ENCODE peak calls at places on chromosomes 13 and 19, in nine cellular contexts. E, T, Y, H, J, I, U, S and M are unnamed samples.

GRCh38 chr13:24670927-24671326 is 9.3 kb upstream of the ATP12A start:
- DNase-seq in J (no peak), I (no peak), U (no peak), E (peak), Y (peak), H (no peak), S (no peak), T (peak), M (no peak)

GRCh38 chr19:35851213-35852028 is 883 bp downstream of the NPHS1 start:
- DNase-seq in T (no peak), H (no peak), Y (no peak), S (no peak), J (no peak), E (no peak), U (no peak), I (no peak), M (no peak)

GRCh38 chr13:20685042-20685441 is 18.5 kb upstream of the IL17D start:
- DNase-seq in I (no peak), E (no peak), U (peak), S (no peak), H (no peak), T (no peak), J (no peak), Y (no peak), M (no peak)

GRCh38 chr13:39186205-39186880 is 148.1 kb downstream of the NHLRC3 start:
- DNase-seq in Y (no peak), H (no peak), T (no peak), E (no peak), S (no peak), U (no peak), J (no peak), I (no peak), M (no peak)

GRCh38 chr19:7679017-7679720 is 1.5 kb upstream of the TRAPPC5 start:
- DNase-seq in U (no peak), T (peak), S (no peak), I (no peak), H (no peak), J (no peak), Y (peak), E (peak), M (no peak)

GRCh38 chr19:39428309-39429112 is 7.2 kb downstream of the RPS16 start:
- DNase-seq in J (peak), S (no peak), U (peak), Y (peak), E (no peak), H (peak), I (peak), T (no peak), M (peak)

GRCh38 chr13:77874406-77874805 is 44.2 kb downstream of the EDNRB start:
- DNase-seq in H (peak), U (peak), E (no peak), T (peak), Y (no peak), J (no peak), S (no peak), I (no peak), M (peak)

GRCh38 chr13:21686761-21687391 is 16.0 kb downstream of the FGF9 start:
- DNase-seq in J (no peak), E (peak), U (no peak), Y (no peak), I (no peak), S (no peak), H (no peak), T (no peak), M (no peak)

GRCh38 chr13:111534646-111535461 is 214.4 kb downstream of the TEX29 start:
- DNase-seq in Y (no peak), J (no peak), U (no peak), T (no peak), E (no peak), H (no peak), S (no peak), I (no peak), M (no peak)

GRCh38 chr19:9891609-9892373 is 44.5 kb downstream of the OLFM2 start:
- DNase-seq in S (no peak), U (no peak), J (no peak), Y (no peak), E (no peak), T (no peak), H (no peak), I (no peak), M (no peak)

GRCh38 chr19:38737297-38737865 is 6.9 kb downstream of the CAPN12 start:
- DNase-seq in S (no peak), I (no peak), Y (peak), U (no peak), E (no peak), J (no peak), H (no peak), T (no peak), M (no peak)

GRCh38 chr13:98981596-98982195 is 3.8 kb upstream of the DOCK9 start:
- DNase-seq in E (peak), J (no peak), H (no peak), I (no peak), S (no peak), Y (no peak), U (no peak), T (no peak), M (no peak)

GRCh38 chr19:28051047-28051446 is 1161.9 kb downstream of the UQCRFS1 start:
- DNase-seq in T (no peak), I (no peak), J (no peak), S (no peak), U (no peak), Y (no peak), H (no peak), E (no peak), M (no peak)

GRCh38 chr13:97295279-97296182 is 73.4 kb downstream of the MBNL2 start:
- DNase-seq in J (no peak), E (no peak), T (peak), Y (peak), I (peak), H (peak), S (no peak), U (peak), M (no peak)

GRCh38 chr19:18906605-18907519 is 10.9 kb upstream of the CERS1 start:
- DNase-seq in H (no peak), I (no peak), S (no peak), Y (no peak), T (no peak), J (no peak), U (no peak), E (no peak), M (no peak)

GRCh38 chr19:51439021-51439465 is 19.2 kb downstream of the SIGLEC8 start:
- DNase-seq in J (no peak), E (peak), T (peak), S (no peak), Y (no peak), U (no peak), I (no peak), H (no peak), M (no peak)

GRCh38 chr19:4697304-4697703 is 26.3 kb downstream of the DPP9 start:
- DNase-seq in E (no peak), J (no peak), T (no peak), H (no peak), I (no peak), S (peak), Y (no peak), U (no peak), M (no peak)

GRCh38 chr19:47003611-47003935 is 16.1 kb upstream of the NPAS1 start:
- DNase-seq in J (no peak), T (no peak), S (no peak), E (no peak), H (no peak), Y (no peak), U (no peak), I (no peak), M (no peak)

GRCh38 chr19:7004313-7004931 is 16.8 kb downstream of the MBD3L2B start:
- DNase-seq in S (no peak), Y (peak), I (no peak), T (peak), H (no peak), J (no peak), E (no peak), U (peak), M (no peak)

GRCh38 chr19:2337329-2337707 is 8.8 kb downstream of the SPPL2B start:
- DNase-seq in J (no peak), Y (no peak), U (no peak), H (no peak), T (no peak), S (no peak), I (no peak), E (no peak), M (peak)

GRCh38 chr19:4216832-4217231 is 12.5 kb upstream of the EBI3 start:
- DNase-seq in E (no peak), S (no peak), U (no peak), I (no peak), J (no peak), H (no peak), Y (no peak), T (no peak), M (no peak)

GRCh38 chr19:3656073-3656746 is 29.6 kb upstream of the CACTIN start:
- DNase-seq in H (no peak), T (peak), S (no peak), I (no peak), Y (no peak), J (no peak), U (no peak), E (no peak), M (peak)

GRCh38 chr13:24865158-24865557 is 101.2 kb downstream of the RNF17 start:
- DNase-seq in T (peak), Y (no peak), E (no peak), H (no peak), J (no peak), S (no peak), I (no peak), U (no peak), M (no peak)

GRCh38 chr13:99373436-99373835 is 66.2 kb upstream of the GPR183 start:
- DNase-seq in J (no peak), T (no peak), H (no peak), I (no peak), S (no peak), Y (no peak), U (no peak), E (no peak), M (no peak)

GRCh38 chr13:66365101-66365500 is 865.0 kb downstream of the PCDH9 start:
- DNase-seq in Y (no peak), J (no peak), S (no peak), H (no peak), U (no peak), T (no peak), I (no peak), E (no peak), M (no peak)

GRCh38 chr13:97141564-97142005 is 80.5 kb upstream of the MBNL2 start:
- DNase-seq in E (no peak), I (peak), H (peak), T (peak), J (no peak), U (peak), Y (peak), S (peak), M (peak)

GRCh38 chr13:91399189-91400093 is 1.0 kb downstream of the GPC5 start:
- DNase-seq in S (no peak), J (no peak), T (no peak), I (no peak), Y (no peak), U (no peak), E (no peak), H (no peak), M (no peak)

GRCh38 chr19:19306191-19306590 is 14.1 kb downstream of the SUGP1 start:
- DNase-seq in U (no peak), S (no peak), T (no peak), I (no peak), H (no peak), Y (no peak), J (no peak), E (no peak), M (no peak)

GRCh38 chr13:110197471-110197870 is 109.5 kb downstream of the COL4A1 start:
- DNase-seq in E (no peak), Y (no peak), U (no peak), H (no peak), I (no peak), S (no peak), J (no peak), T (no peak), M (no peak)

GRCh38 chr13:109156181-109156935 is 526.9 kb downstream of the MYO16 start:
- DNase-seq in H (peak), T (peak), I (peak), J (peak), U (peak), S (no peak), Y (peak), E (no peak), M (peak)

GRCh38 chr19:56092685-56093631 is 28.1 kb downstream of the ZNF787 start:
- DNase-seq in J (no peak), I (no peak), T (no peak), E (no peak), Y (no peak), U (no peak), H (no peak), S (no peak), M (no peak)

GRCh38 chr19:17722655-17723240 is 3.5 kb downstream of the MAP1S start:
- DNase-seq in Y (no peak), I (no peak), E (no peak), U (no peak), S (no peak), J (no peak), T (no peak), H (no peak), M (no peak)

GRCh38 chr19:38685666-38686529 is 38.4 kb downstream of the ACTN4 start:
- DNase-seq in S (no peak), J (no peak), Y (peak), U (peak), E (peak), T (peak), I (peak), H (no peak), M (no peak)

GRCh38 chr19:29807178-29807577 is 4.6 kb upstream of the CCNE1 start:
- DNase-seq in E (no peak), H (no peak), Y (no peak), J (no peak), S (no peak), U (no peak), I (no peak), T (no peak), M (no peak)

GRCh38 chr19:29806098-29806866 is 5.5 kb upstream of the CCNE1 start:
- DNase-seq in S (no peak), H (no peak), Y (peak), T (no peak), I (no peak), J (peak), E (no peak), U (no peak), M (peak)

GRCh38 chr19:29804493-29804892 is 7.3 kb upstream of the CCNE1 start:
- DNase-seq in T (no peak), H (no peak), J (no peak), S (no peak), Y (no peak), U (no peak), I (no peak), E (peak), M (no peak)

GRCh38 chr19:29807870-29808405 is 3.9 kb upstream of the CCNE1 start:
- DNase-seq in J (no peak), Y (no peak), T (no peak), I (no peak), H (no peak), S (no peak), U (no peak), E (no peak), M (no peak)

GRCh38 chr19:29805026-29805925 is 6.5 kb upstream of the CCNE1 start:
- DNase-seq in J (no peak), S (no peak), E (no peak), I (no peak), T (peak), U (no peak), H (no peak), Y (peak), M (no peak)
- H3K4me3 ChIP-seq in J (no peak), S (no peak), E (no peak), I (no peak), T (no peak), U (no peak), H (no peak), Y (no peak), M (no peak)

DNA sequence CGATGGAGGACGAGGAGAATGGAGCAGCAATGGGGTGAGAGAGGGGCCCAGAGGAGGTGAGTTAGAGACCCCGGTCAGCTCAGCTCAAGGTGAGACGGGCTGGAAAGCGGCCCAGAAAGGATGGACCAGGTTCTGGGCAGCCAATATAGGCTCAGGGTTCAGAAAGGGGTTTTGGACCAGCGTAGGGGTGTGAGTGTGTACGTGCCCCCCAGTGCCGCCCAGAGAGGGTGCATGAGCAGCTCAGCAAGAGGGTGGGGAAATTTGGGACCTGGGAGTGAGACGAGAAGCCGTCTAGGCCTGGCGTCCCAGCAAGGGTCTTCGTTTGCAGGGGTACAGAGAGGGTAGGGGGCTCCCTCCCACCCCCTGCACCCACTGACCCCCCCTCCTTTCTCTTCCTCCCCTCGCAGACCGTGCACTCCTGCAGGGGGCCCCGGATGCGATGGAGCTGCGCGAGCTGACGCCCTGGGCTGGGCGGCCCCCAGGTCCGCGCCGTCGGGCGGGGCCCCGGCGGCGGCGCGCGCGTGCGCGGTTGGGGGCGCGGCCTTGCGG is 12.1 kb downstream of the FUT6 start:
- DNase-seq in Y (no peak), E (no peak), S (no peak), J (no peak), H (no peak), T (no peak), I (no peak), U (no peak), M (no peak)
- H3K4me3 ChIP-seq in Y (peak), E (no peak), S (no peak), J (peak), H (peak), T (peak), I (peak), U (no peak), M (peak)

GRCh38 chr13:113413178-113413897 is 40.0 kb downstream of the ADPRHL1 start:
- DNase-seq in E (no peak), S (peak), U (no peak), T (no peak), Y (no peak), I (no peak), J (no peak), H (no peak), M (no peak)

GRCh38 chr13:113408562-113408961 is 44.6 kb upstream of the GRTP1 start:
- DNase-seq in T (no peak), J (no peak), U (no peak), E (no peak), Y (no peak), S (peak), H (no peak), I (no peak), M (no peak)

GRCh38 chr13:113411216-113412023 is 41.9 kb downstream of the ADPRHL1 start:
- DNase-seq in I (peak), T (peak), Y (peak), U (no peak), H (peak), J (peak), E (no peak), S (peak), M (peak)

GRCh38 chr13:113412440-113412839 is 40.8 kb downstream of the ADPRHL1 start:
- DNase-seq in I (no peak), S (no peak), E (no peak), U (no peak), J (no peak), T (no peak), H (no peak), Y (no peak), M (no peak)

GRCh38 chr13:113410472-113411201 is 42.7 kb downstream of the ADPRHL1 start:
- DNase-seq in S (peak), J (no peak), U (no peak), H (peak), T (peak), E (no peak), Y (peak), I (peak), M (peak)
- H3K4me3 ChIP-seq in S (peak), J (no peak), U (no peak), H (peak), T (peak), E (no peak), Y (peak), I (peak), M (peak)

GRCh38 chr19:45646345-45646698 is 7.1 kb upstream of the EML2 start:
- DNase-seq in H (no peak), T (no peak), Y (no peak), I (no peak), J (no peak), U (peak), S (no peak), E (no peak), M (no peak)
- H3K4me3 ChIP-seq in H (peak), T (peak), Y (peak), I (peak), J (peak), U (peak), S (peak), E (peak), M (peak)

DNA sequence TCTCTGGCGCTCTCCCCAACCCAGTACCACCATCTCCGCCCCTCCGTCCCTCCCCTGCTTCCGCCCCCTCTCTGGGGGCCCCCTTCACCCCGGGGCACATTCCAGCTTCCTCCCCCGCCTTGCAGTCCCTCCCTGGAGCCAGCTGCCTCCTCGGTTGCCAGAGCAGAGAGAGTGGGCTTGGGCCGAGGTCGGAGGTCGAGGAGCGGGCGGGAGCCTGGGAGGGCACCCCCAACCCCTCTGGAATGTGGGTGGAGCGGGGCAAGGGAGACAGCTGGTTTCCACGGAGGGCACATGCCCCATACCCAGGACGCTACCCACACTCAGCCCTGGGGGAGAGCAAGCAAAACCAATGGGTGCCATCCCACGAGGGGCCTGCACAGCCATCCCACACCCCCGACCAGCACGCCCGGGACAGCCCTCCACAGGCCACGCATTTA is 6.4 kb upstream of the CIRBP start:
- DNase-seq in I (no peak), S (no peak), H (no peak), U (no peak), J (no peak), E (no peak), T (no peak), Y (no peak), M (no peak)
- H3K4me3 ChIP-seq in I (peak), S (no peak), H (no peak), U (no peak), J (peak), E (no peak), T (peak), Y (peak), M (peak)

DNA sequence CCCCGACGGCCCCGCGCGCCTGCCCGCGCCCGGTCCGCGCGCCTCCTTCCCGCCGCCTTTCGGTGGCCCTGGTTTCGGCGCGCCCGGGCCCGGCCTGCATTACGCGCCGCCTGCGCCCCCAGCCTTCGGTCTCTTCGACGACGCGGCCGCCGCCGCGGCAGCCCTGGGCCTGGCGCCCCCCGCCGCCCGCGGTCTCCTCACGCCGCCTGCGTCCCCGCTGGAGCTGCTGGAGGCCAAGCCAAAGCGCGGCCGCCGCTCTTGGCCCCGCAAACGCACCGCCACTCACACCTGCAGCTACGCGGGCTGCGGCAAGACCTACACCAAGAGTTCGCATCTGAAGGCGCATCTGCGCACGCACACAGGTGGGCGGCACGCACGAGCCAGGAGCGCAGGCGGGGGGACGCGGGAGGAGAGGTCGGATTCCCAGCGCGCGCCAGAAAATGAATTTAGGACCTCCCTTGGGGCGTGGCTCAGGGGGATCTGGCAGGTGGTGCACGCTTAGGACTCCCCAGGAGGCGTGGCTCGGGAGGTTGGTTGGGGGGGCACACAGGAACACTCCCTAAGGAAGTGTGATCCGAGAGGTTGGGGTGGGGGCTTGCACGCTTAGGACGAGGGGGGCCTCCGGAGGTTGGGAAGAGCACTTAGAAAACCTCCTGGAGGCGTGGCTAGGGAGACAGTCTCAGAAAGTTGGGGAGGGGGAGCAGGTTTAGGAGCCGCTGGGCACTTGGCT is 1.2 kb downstream of the KLF2 start:
- DNase-seq in I (no peak), U (peak), E (peak), Y (peak), H (no peak), J (no peak), S (no peak), T (no peak), M (no peak)
- H3K4me3 ChIP-seq in I (peak), U (peak), E (peak), Y (peak), H (peak), J (peak), S (peak), T (no peak), M (peak)